ENCODE peak calls at places on chromosomes 1 and 21, in four cellular contexts. U, I, P and S are unnamed samples.

GRCh38 chr1:115041654-115042053 is 12.0 kb downstream of the TSHB start:
- DNase-seq in I (no peak), P (no peak), U (no peak), S (peak)

GRCh38 chr1:79376106-79376505 is 369.6 kb upstream of the ADGRL4 start:
- DNase-seq in I (no peak), P (no peak), U (no peak), S (peak)

GRCh38 chr1:2258996-2259395 is 30.9 kb downstream of the SKI start:
- DNase-seq in U (no peak), I (no peak), P (no peak), S (no peak)

GRCh38 chr1:178484698-178485225 is 12.0 kb downstream of the CLEC20A start:
- DNase-seq in I (no peak), U (no peak), P (no peak), S (no peak)

GRCh38 chr1:39275836-39276507 is 71.5 kb downstream of the MACF1 start:
- DNase-seq in P (no peak), U (no peak), I (peak), S (no peak)

GRCh38 chr1:21663251-21663950 is 5.8 kb downstream of the RAP1GAP start:
- DNase-seq in U (peak), P (peak), I (no peak), S (no peak)

GRCh38 chr1:234689236-234689635 is 79.3 kb upstream of the IRF2BP2 start:
- DNase-seq in U (no peak), P (no peak), I (no peak), S (no peak)

GRCh38 chr1:54378157-54378883 is 27.9 kb downstream of the SSBP3 start:
- DNase-seq in P (no peak), I (no peak), U (no peak), S (no peak)

GRCh38 chr21:32190491-32191144 is 88.2 kb downstream of the MIS18A start:
- DNase-seq in P (no peak), I (no peak), U (no peak), S (no peak)

GRCh38 chr1:231274119-231274825 is 33.3 kb downstream of the GNPAT start:
- DNase-seq in U (no peak), I (peak), P (no peak), S (no peak)

GRCh38 chr1:170535418-170535817 is 3.5 kb downstream of the GORAB start:
- DNase-seq in I (no peak), U (no peak), P (no peak), S (no peak)

GRCh38 chr21:45974073-45975016 is 7.2 kb upstream of the COL6A1 start:
- DNase-seq in I (peak), P (peak), U (peak), S (peak)

GRCh38 chr1:200262326-200262965 is 147.4 kb downstream of the ZNF281 start:
- DNase-seq in P (no peak), I (no peak), U (no peak), S (no peak)

GRCh38 chr1:207884276-207885029 is 26.5 kb downstream of the CD34 start:
- DNase-seq in U (no peak), P (no peak), I (no peak), S (no peak)

GRCh38 chr1:193070942-193071341 is 11.5 kb downstream of the RO60 start:
- DNase-seq in I (no peak), P (no peak), U (no peak), S (no peak)

GRCh38 chr1:234331511-234331910 is 41.7 kb upstream of the COA6 start:
- DNase-seq in I (no peak), U (no peak), P (no peak), S (no peak)

GRCh38 chr1:94819945-94820746 is at the start of gene SLC44A3:
- DNase-seq in I (peak), P (peak), U (peak), S (peak)

GRCh38 chr1:67390041-67390887 is 39.9 kb downstream of the SERBP1 start:
- DNase-seq in U (no peak), P (no peak), I (peak), S (peak)

GRCh38 chr1:225871374-225872074 is 10.7 kb downstream of the TMEM63A start:
- DNase-seq in U (no peak), I (peak), P (no peak), S (peak)

GRCh38 chr1:183022202-183023145 is 746 bp upstream of the LAMC1 start:
- DNase-seq in I (peak), U (peak), P (peak), S (peak)

GRCh38 chr1:3680488-3681230 is 28.3 kb downstream of the TP73 start:
- DNase-seq in I (no peak), U (no peak), P (no peak), S (no peak)

GRCh38 chr21:35229290-35229689 is 180.2 kb upstream of the RUNX1 start:
- DNase-seq in U (no peak), P (no peak), I (no peak), S (no peak)

GRCh38 chr1:53909946-53910345 is 16.0 kb downstream of the DIO1 start:
- DNase-seq in P (no peak), U (no peak), I (peak), S (no peak)

GRCh38 chr1:17509320-17509719 is 30.2 kb upstream of the ARHGEF10L start:
- DNase-seq in P (no peak), I (no peak), U (no peak), S (no peak)

GRCh38 chr1:106749491-106749890 is 307.0 kb upstream of the PRMT6 start:
- DNase-seq in P (no peak), U (no peak), I (no peak), S (no peak)

GRCh38 chr1:176803042-176803441 is 340.1 kb downstream of the PAPPA2 start:
- DNase-seq in P (no peak), U (no peak), I (no peak), S (no peak)

GRCh38 chr1:36223373-36223995 is 759 bp upstream of the THRAP3 start:
- DNase-seq in U (no peak), P (no peak), I (peak), S (peak)

GRCh38 chr1:230326971-230327891 is 98.9 kb downstream of the PGBD5 start:
- DNase-seq in P (no peak), U (no peak), I (no peak), S (no peak)

GRCh38 chr1:48870596-48870995 is 93.9 kb upstream of the BEND5 start:
- DNase-seq in I (no peak), P (no peak), U (no peak), S (peak)

GRCh38 chr1:48878191-48878940 is 101.7 kb upstream of the BEND5 start:
- DNase-seq in P (no peak), I (peak), U (no peak), S (peak)

GRCh38 chr1:48873944-48874343 is 97.3 kb upstream of the BEND5 start:
- DNase-seq in U (no peak), P (no peak), I (no peak), S (no peak)

GRCh38 chr1:48875736-48876135 is 99.0 kb upstream of the BEND5 start:
- DNase-seq in P (no peak), U (no peak), I (no peak), S (no peak)

DNA sequence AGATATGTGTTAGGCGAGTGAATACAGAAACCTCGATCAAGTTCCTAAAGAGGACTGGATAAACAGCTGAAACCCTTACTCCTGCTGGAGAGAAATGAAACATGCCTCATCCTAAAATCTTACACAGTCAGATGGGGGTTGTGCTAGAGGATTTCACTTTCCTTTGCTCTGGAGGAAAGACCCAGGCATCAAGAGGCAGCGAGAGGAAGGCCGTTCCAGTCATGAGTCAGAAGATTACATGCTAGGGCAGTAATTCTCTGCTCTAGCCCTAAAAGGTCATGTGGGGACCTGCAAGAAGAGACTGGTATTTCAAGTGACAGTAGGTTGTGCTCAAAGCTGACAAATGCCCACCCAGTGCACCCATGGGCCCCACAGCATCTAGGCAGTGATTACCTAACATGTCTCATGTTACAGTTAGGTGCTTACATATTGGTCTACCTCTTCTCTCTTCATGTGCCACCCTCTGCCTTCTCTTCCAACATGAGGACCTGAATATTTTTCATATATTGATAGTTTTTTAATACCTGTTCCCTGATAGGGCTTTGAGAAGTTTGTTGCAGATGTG is 99.6 kb upstream of the BEND5 start:
- DNase-seq in U (no peak), P (no peak), I (peak), S (peak)
- H3K27ac ChIP-seq in U (no peak), P (peak), I (no peak), S (no peak)

GRCh38 chr1:44422161-44422560 is 17.1 kb downstream of the RNF220 start:
- DNase-seq in P (no peak), I (no peak), U (no peak), S (no peak)
- H3K4me3 ChIP-seq in P (no peak), I (no peak), U (no peak), S (no peak)

GRCh38 chr1:246304468-246305259 is 202.4 kb downstream of the SMYD3 start:
- DNase-seq in P (no peak), U (no peak), I (no peak), S (no peak)
- H3K27ac ChIP-seq in P (no peak), U (no peak), I (no peak), S (no peak)

DNA sequence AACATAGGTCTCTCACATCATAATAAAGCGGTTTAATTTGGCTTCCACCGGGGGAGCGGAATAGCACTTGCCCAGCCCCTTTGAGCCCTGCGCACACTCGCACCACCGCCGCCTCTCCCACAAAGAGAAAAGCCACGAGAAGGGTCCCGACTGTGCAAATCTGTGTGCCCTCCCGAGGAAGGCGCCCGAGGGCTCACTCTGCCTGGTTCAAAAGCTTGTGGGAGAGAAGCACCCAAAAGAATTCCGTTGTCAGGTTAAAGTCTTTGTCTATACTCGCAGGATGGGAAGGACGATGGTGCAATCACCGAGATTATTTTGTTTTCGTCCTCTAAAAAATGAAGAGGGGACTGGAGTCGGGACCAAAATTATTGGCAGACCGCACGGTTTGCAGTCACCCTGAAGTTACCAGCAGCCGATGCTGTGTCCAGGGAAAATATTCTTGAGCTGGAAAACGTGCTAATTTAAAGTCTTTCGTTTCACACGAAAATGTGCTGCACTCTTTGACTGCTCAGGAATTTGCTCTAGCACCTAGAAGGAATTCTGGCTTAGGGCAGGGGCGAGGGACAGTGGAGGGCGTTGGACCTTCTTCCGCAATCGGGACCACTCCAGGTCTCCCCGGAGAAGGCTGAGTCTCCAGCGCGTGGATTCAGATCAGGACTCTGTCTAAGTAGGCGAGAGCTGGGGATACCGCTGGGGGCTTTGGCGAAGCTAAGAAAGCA is 6.6 kb upstream of the SIM2 start:
- DNase-seq in I (no peak), P (no peak), U (no peak), S (no peak)
- H3K4me3 ChIP-seq in I (no peak), P (no peak), U (no peak), S (no peak)

GRCh38 chr1:153563339-153563952 is 2.2 kb downstream of the S100A2 start:
- DNase-seq in P (peak), U (no peak), I (no peak), S (no peak)
- H3K27ac ChIP-seq in P (no peak), U (no peak), I (no peak), S (peak)

GRCh38 chr1:28371011-28371378 is 1.5 kb downstream of the PHACTR4 start:
- DNase-seq in U (no peak), I (no peak), P (no peak), S (no peak)
- H3K4me3 ChIP-seq in U (no peak), I (peak), P (peak), S (peak)

GRCh38 chr1:41361028-41361494 is at the start of gene FOXO6:
- DNase-seq in P (peak), I (peak), U (peak), S (peak)
- H3K27ac ChIP-seq in P (peak), I (no peak), U (no peak), S (no peak)

GRCh38 chr1:93613895-93614294 is 67.7 kb downstream of the BCAR3 start:
- DNase-seq in U (peak), I (peak), P (peak), S (no peak)

GRCh38 chr1:93611656-93612055 is 70.0 kb downstream of the BCAR3 start:
- DNase-seq in U (no peak), P (no peak), I (no peak), S (no peak)

GRCh38 chr1:93615201-93616150 is 66.2 kb downstream of the BCAR3 start:
- DNase-seq in P (peak), U (no peak), I (peak), S (peak)

GRCh38 chr1:93614550-93615200 is 67.0 kb downstream of the BCAR3 start:
- DNase-seq in I (no peak), U (no peak), P (no peak), S (peak)

GRCh38 chr1:93612510-93612909 is 69.1 kb downstream of the BCAR3 start:
- DNase-seq in P (no peak), I (no peak), U (no peak), S (no peak)
- H3K4me3 ChIP-seq in P (no peak), I (no peak), U (no peak), S (no peak)

DNA sequence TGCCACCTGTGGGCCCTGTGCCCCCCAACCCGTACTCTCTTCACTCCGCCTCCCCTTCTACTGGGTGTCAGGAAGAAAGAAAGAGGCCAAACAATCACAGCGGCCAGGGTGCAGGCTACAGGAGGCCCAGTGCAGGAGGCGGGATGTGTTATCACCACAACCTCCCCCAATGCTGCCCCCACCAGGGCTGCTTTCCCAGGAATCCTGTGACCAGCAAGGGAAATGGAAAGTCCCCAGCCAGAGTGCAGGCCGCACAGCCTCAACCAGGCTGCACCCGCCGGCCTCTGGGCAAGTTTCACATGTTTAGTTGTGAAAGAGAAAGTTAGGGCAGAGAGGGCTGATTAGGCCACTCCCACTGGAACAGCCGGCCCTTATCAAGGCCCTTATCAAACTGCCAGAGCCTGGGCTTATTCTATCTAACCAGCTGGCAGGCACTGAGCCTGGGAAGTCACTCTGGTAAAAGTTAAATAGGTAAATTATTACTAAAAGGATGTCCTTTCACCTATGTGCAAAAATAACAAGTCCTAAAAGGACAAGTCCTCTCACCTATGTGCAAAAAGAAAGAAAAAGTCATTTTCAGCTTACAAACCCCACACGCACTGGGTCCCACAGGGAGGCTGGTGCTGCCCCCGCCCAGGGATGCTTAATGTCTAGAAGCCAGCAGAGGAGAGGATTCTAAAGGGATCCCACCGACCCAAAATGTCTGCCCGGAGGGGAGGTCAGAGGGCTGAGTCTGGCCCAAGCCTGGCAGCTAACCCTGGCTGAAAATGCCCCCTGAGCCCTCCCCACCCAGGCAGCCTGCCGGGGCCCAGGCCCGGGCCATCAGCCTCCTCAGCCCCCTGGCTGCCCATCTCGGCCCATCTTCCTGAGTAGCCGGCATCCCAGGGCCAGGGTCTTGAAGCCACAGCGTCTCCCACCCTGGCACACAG is 33.7 kb downstream of the ACOT7 start:
- DNase-seq in P (peak), U (peak), I (peak), S (no peak)
- H3K27ac ChIP-seq in P (peak), U (peak), I (peak), S (no peak)